ENCODE peak calls at places on chromosomes 16 and 17, in six cellular contexts. V is neural progenitor cell, J is sigmoid colon, F is testis, A is fibroblast of pulmonary artery, U is cardiac fibroblast. N is an unnamed sample.

GRCh38 chr17:14575349-14575966 is 274.6 kb downstream of the HS3ST3B1 start:
- DNase-seq in J (no peak), V (no peak), A (no peak), U (no peak), F (no peak), N (no peak)

GRCh38 chr16:11205065-11205699 is 50.8 kb downstream of the SOCS1 start:
- DNase-seq in U (peak; percentile 26), F (no peak), J (no peak), V (no peak), A (no peak), N (no peak)

GRCh38 chr17:9837551-9838471 is 12.1 kb downstream of the GLP2R start:
- DNase-seq in F (peak; percentile 79), V (no peak), A (peak; percentile 88), J (peak; percentile 87), U (peak; percentile 95), N (no peak)

GRCh38 chr16:87939562-87940423 is 3.5 kb upstream of the CA5A start:
- DNase-seq in F (no peak), U (no peak), V (no peak), J (no peak), A (no peak), N (no peak)

GRCh38 chr16:53048139-53048915 is 4.4 kb downstream of the CHD9NB start:
- DNase-seq in F (no peak), U (no peak), V (no peak), J (peak; percentile 17), A (no peak), N (no peak)

GRCh38 chr16:3254309-3254708 is 2.1 kb downstream of the MEFV start:
- DNase-seq in J (no peak), A (no peak), V (no peak), F (no peak), U (no peak), N (no peak)

GRCh38 chr16:9095998-9096397 is 4.6 kb downstream of the HAPSTR1 start:
- DNase-seq in U (no peak), J (no peak), V (no peak), F (no peak), A (no peak), N (no peak)

GRCh38 chr16:13957197-13958078 is 37.5 kb downstream of the ERCC4 start:
- DNase-seq in F (peak; percentile 53), A (peak; percentile 87), U (peak; percentile 91), J (peak; percentile 90), V (peak; percentile 28), N (no peak)

GRCh38 chr16:57048095-57048494 is 44.3 kb upstream of the CPNE2 start:
- DNase-seq in A (no peak), V (no peak), J (no peak), F (no peak), U (no peak), N (no peak)

GRCh38 chr16:57043248-57043647 is 49.1 kb upstream of the CPNE2 start:
- DNase-seq in U (no peak), J (no peak), F (no peak), V (no peak), A (no peak), N (no peak)

GRCh38 chr16:57042157-57043111 is 49.9 kb upstream of the CPNE2 start:
- DNase-seq in A (no peak), J (no peak), V (no peak), U (no peak), F (no peak), N (no peak)

GRCh38 chr16:57044931-57045693 is 47.3 kb upstream of the CPNE2 start:
- DNase-seq in V (no peak), F (no peak), A (no peak), U (no peak), J (no peak), N (no peak)

GRCh38 chr16:57045694-57046381 is 46.5 kb upstream of the CPNE2 start:
- DNase-seq in U (peak; percentile 75), F (peak; percentile 85), J (peak; percentile 84), V (peak; percentile 82), A (peak; percentile 75), N (peak; percentile 79)
- TF ChIP-seq CTCF in U (peak; percentile 83), F (peak; percentile 8), J (peak; percentile 39), V (peak; percentile 68), A (peak; percentile 89), N (peak; percentile 76)

GRCh38 chr16:669666-670065 is 1.7 kb downstream of the RHOT2 start:
- DNase-seq in U (no peak), V (no peak), A (no peak), J (no peak), F (no peak), N (no peak)
- H3K4me3 ChIP-seq in U (no peak overlapping the region), V (no peak overlapping the region), A (peak overlapping the region; percentile 79), J (no peak overlapping the region), F (no peak overlapping the region), N (no peak overlapping the region)

DNA sequence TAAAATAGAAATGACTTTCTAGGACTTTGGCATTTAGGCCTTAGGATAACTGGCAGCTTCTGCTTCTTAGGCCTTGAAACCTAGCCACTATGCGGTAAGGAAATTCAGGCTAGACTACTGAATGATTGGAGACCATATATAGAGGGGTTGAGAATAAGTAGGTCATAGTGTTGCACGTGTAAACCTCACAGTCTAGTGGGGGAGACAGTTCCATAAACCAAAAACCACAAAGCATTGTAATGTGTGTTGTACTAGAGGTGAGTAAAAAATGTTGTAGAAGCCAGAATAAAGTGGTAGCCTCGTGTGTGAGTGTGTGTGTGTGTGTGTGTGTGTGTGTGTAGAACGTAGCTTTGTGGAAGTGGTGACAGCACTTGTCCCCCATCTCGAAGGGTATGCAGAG is 188.5 kb downstream of the MAP2K6 start:
- DNase-seq in A (no peak), V (no peak), U (no peak), F (no peak), J (no peak), N (no peak)
- TF ChIP-seq CTCF in A (no peak), V (no peak), U (no peak), F (no peak), J (no peak), N (no peak)

GRCh38 chr17:65593870-65594584 is 32.6 kb upstream of the AXIN2 start:
- DNase-seq in U (peak; percentile 34), J (no peak), F (no peak), V (peak; percentile 59), A (peak; percentile 26), N (no peak)
- H3K4me3 ChIP-seq in U (peak overlapping the region; percentile 42), J (no peak overlapping the region), F (no peak overlapping the region), V (peak overlapping the region; percentile 16), A (peak overlapping the region; percentile 30), N (no peak overlapping the region)

GRCh38 chr17:6713130-6713917 is at the start of gene SLC13A5:
- DNase-seq in V (peak; percentile 93), U (peak; percentile 16), F (peak; percentile 62), J (no peak), A (peak; percentile 38), N (peak; percentile 83)
- TF ChIP-seq CTCF in V (peak; percentile 63), U (peak; percentile 52), F (no peak), J (no peak), A (peak; percentile 19), N (peak; percentile 74)

GRCh38 chr16:70156207-70156978 is 17.2 kb upstream of the CLEC18C start:
- DNase-seq in V (no peak), F (peak; percentile 24), U (no peak), J (no peak), A (no peak), N (no peak)

GRCh38 chr16:70157105-70157476 is 16.5 kb upstream of the CLEC18C start:
- DNase-seq in F (peak; percentile 18), J (no peak), A (no peak), U (no peak), V (no peak), N (no peak)

GRCh38 chr16:70159355-70160348 is 13.9 kb upstream of the CLEC18C start:
- DNase-seq in V (no peak), A (no peak), F (peak; percentile 13), U (no peak), J (no peak), N (no peak)

GRCh38 chr16:70158261-70158939 is 15.2 kb upstream of the CLEC18C start:
- DNase-seq in A (no peak), J (no peak), F (peak; percentile 17), V (no peak), U (no peak), N (peak; percentile 12)

DNA sequence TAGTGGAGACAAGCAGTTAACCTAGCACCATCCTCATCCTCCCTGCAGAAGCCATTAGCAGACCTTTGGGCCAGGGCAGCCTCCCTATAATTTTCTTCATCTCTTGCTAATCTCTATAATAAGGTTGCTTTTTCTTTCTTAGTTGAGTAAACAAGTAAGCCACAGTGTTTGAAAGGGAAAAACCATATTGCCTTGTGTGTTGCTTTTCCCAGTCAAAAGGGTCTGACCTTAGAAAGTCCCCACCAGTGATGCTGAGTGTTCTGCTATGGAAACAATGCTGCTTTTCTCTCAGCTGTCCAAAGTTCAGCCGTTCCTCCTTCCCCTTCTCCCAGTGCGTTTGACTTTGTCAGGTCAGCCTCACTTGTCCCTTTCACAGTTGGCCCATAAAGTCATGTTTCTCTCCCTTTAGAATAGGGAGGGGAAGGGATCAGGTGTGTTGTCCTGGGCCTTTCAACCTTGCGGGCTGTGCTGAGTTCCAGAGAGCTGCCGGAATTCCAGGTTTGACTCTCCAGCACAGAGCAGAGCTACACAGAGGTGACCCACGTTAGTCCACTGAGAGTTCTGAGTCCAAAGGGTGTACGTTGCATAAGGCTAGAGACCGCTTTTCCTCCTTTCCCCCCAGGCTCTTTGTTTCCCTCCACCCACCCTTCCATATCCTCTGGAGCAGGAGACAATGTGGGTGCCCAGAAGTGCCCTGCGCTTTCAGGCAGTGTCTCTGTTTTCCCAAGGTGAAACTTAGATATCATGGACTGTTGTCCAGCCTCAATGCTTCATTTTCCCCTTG is 15.9 kb upstream of the CLEC18C start:
- DNase-seq in U (no peak), J (no peak), F (peak; percentile 11), A (no peak), V (no peak), N (no peak)
- H3K4me3 ChIP-seq in U (no peak overlapping the region), J (no peak overlapping the region), F (no peak overlapping the region), A (no peak overlapping the region), V (no peak overlapping the region), N (no peak overlapping the region)

DNA sequence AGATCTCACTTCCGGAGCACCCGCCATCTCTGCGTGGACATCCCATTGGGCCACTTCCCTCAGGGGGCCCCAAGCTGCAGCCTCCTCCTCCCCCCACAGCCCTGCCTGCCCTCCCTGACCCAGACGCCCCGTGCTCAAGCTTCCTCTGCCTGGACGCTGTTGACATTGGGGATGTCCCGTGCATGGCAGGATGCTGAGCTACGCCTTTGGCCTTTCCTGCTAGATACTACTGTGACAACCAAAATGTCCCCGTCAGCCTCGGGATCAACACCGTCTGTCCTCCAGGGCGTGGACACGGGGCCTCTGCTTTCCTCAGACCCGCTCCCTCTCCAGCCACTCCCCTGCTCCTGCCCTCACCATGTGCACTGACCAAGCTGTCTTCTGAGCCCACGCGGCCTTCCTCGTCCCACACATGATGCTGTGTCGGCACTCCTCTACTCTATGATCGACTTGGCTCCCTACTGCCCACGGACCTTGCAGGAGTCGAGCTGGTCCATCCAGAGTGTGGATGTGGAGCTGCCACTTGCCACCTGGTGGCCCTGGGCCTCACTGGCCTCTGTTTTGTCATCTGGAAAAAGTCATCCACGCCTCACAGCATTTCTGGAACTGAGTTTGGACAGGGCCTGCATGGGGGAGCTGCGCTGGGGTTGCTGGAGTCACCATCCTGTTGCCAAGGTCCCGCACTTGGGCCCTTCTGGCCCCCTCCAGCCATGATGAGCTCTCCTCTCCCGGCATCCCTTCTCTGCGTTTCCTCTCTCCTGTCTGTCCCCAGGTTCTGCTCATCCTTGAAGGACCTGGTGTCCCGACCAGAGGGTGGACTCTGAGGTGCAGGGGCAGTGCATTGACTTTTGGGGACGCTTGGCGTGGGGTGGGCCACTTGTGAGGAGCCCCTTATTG is 221.7 kb upstream of the CIBAR2 start:
- DNase-seq in U (no peak), F (no peak), V (no peak), A (no peak), J (no peak), N (no peak)
- TF ChIP-seq CTCF in U (no peak), F (no peak), V (no peak), A (no peak), J (no peak), N (no peak)

GRCh38 chr16:21302898-21303528 is 24.9 kb upstream of the CRYM start:
- DNase-seq in V (no peak), F (no peak), A (peak; percentile 69), U (peak; percentile 48), J (no peak), N (no peak)
- H3K4me3 ChIP-seq in V (no peak overlapping the region), F (no peak overlapping the region), A (peak overlapping the region; percentile 66), U (peak overlapping the region; percentile 82), J (no peak overlapping the region), N (no peak overlapping the region)